ENCODE peak calls at places on chromosomes 3 and 15, in ten cellular contexts. One of them, this sample, is unnamed.

GRCh38 chr15:43942157-43942556 is 115.4 kb downstream of the WDR76 start:
- DNase-seq in EH: no peak
- DNase-seq in right cardiac atrium: no peak
- DNase-seq in stimulated activated CD4-positive, alpha-beta T cell treated with anti-CD3 and anti-CD28 coated beads, Interleukin-2, amount 100 ng/mL, for 48 hours: no peak
- DNase-seq in activated T-helper 1 cell treated with anti-CD3 and anti-CD28 coated beads, Interleukin-2, amount 50 U/mL, for 16 hours: no peak
- DNase-seq in AG08396: no peak
- DNase-seq in Panc1: no peak
- DNase-seq in head of caudate nucleus: no peak
- DNase-seq in KG1: no peak
- DNase-seq in AG20443: no peak
- DNase-seq in this sample: no peak

GRCh38 chr3:28295819-28296364 is 52.6 kb upstream of the ZCWPW2 start:
- DNase-seq in AG20443: no peak
- DNase-seq in AG08396: no peak
- DNase-seq in KG1: no peak
- DNase-seq in activated T-helper 1 cell treated with anti-CD3 and anti-CD28 coated beads, Interleukin-2, amount 50 U/mL, for 16 hours: no peak
- DNase-seq in EH: peak
- DNase-seq in stimulated activated CD4-positive, alpha-beta T cell treated with anti-CD3 and anti-CD28 coated beads, Interleukin-2, amount 100 ng/mL, for 48 hours: no peak
- DNase-seq in head of caudate nucleus: no peak
- DNase-seq in right cardiac atrium: no peak
- DNase-seq in Panc1: no peak
- DNase-seq in this sample: no peak

GRCh38 chr3:48459773-48460516 is 13.4 kb downstream of the ATRIP start:
- DNase-seq in KG1: no peak
- DNase-seq in head of caudate nucleus: no peak
- DNase-seq in stimulated activated CD4-positive, alpha-beta T cell treated with anti-CD3 and anti-CD28 coated beads, Interleukin-2, amount 100 ng/mL, for 48 hours: no peak
- DNase-seq in Panc1: no peak
- DNase-seq in AG20443: no peak
- DNase-seq in EH: no peak
- DNase-seq in right cardiac atrium: no peak
- DNase-seq in activated T-helper 1 cell treated with anti-CD3 and anti-CD28 coated beads, Interleukin-2, amount 50 U/mL, for 16 hours: no peak
- DNase-seq in AG08396: no peak
- DNase-seq in this sample: no peak

GRCh38 chr3:10648181-10648580 is 142.8 kb upstream of the ATP2B2 start:
- DNase-seq in KG1: no peak
- DNase-seq in right cardiac atrium: no peak
- DNase-seq in EH: no peak
- DNase-seq in head of caudate nucleus: no peak
- DNase-seq in activated T-helper 1 cell treated with anti-CD3 and anti-CD28 coated beads, Interleukin-2, amount 50 U/mL, for 16 hours: no peak
- DNase-seq in stimulated activated CD4-positive, alpha-beta T cell treated with anti-CD3 and anti-CD28 coated beads, Interleukin-2, amount 100 ng/mL, for 48 hours: no peak
- DNase-seq in AG08396: no peak
- DNase-seq in AG20443: no peak
- DNase-seq in Panc1: no peak
- DNase-seq in this sample: no peak

GRCh38 chr3:122246214-122246613 is 62.7 kb downstream of the CASR start:
- DNase-seq in KG1: no peak
- DNase-seq in EH: peak
- DNase-seq in head of caudate nucleus: no peak
- DNase-seq in AG20443: no peak
- DNase-seq in AG08396: no peak
- DNase-seq in right cardiac atrium: no peak
- DNase-seq in stimulated activated CD4-positive, alpha-beta T cell treated with anti-CD3 and anti-CD28 coated beads, Interleukin-2, amount 100 ng/mL, for 48 hours: no peak
- DNase-seq in Panc1: no peak
- DNase-seq in activated T-helper 1 cell treated with anti-CD3 and anti-CD28 coated beads, Interleukin-2, amount 50 U/mL, for 16 hours: no peak
- DNase-seq in this sample: no peak

GRCh38 chr3:19688767-19689166 is 245.2 kb downstream of the EFHB start:
- DNase-seq in AG08396: no peak
- DNase-seq in stimulated activated CD4-positive, alpha-beta T cell treated with anti-CD3 and anti-CD28 coated beads, Interleukin-2, amount 100 ng/mL, for 48 hours: no peak
- DNase-seq in right cardiac atrium: no peak
- DNase-seq in EH: no peak
- DNase-seq in KG1: no peak
- DNase-seq in activated T-helper 1 cell treated with anti-CD3 and anti-CD28 coated beads, Interleukin-2, amount 50 U/mL, for 16 hours: no peak
- DNase-seq in AG20443: no peak
- DNase-seq in head of caudate nucleus: no peak
- DNase-seq in Panc1: no peak
- DNase-seq in this sample: no peak

GRCh38 chr3:160448845-160449659 is 534 bp downstream of the TRIM59 start:
- DNase-seq in Panc1: peak
- DNase-seq in stimulated activated CD4-positive, alpha-beta T cell treated with anti-CD3 and anti-CD28 coated beads, Interleukin-2, amount 100 ng/mL, for 48 hours: no peak
- DNase-seq in KG1: no peak
- DNase-seq in EH: peak
- DNase-seq in activated T-helper 1 cell treated with anti-CD3 and anti-CD28 coated beads, Interleukin-2, amount 50 U/mL, for 16 hours: no peak
- DNase-seq in AG20443: no peak
- DNase-seq in AG08396: peak
- DNase-seq in right cardiac atrium: peak
- DNase-seq in head of caudate nucleus: peak
- DNase-seq in this sample: peak

GRCh38 chr15:98927990-98928389 is 79.6 kb downstream of the PGPEP1L start:
- DNase-seq in right cardiac atrium: no peak
- DNase-seq in Panc1: no peak
- DNase-seq in head of caudate nucleus: no peak
- DNase-seq in AG08396: no peak
- DNase-seq in AG20443: no peak
- DNase-seq in stimulated activated CD4-positive, alpha-beta T cell treated with anti-CD3 and anti-CD28 coated beads, Interleukin-2, amount 100 ng/mL, for 48 hours: no peak
- DNase-seq in KG1: no peak
- DNase-seq in EH: no peak
- DNase-seq in activated T-helper 1 cell treated with anti-CD3 and anti-CD28 coated beads, Interleukin-2, amount 50 U/mL, for 16 hours: no peak
- DNase-seq in this sample: no peak

GRCh38 chr3:156416846-156417581 is 137.9 kb downstream of the SSR3 start:
- DNase-seq in KG1: no peak
- DNase-seq in right cardiac atrium: no peak
- DNase-seq in stimulated activated CD4-positive, alpha-beta T cell treated with anti-CD3 and anti-CD28 coated beads, Interleukin-2, amount 100 ng/mL, for 48 hours: no peak
- DNase-seq in AG08396: no peak
- DNase-seq in Panc1: no peak
- DNase-seq in EH: no peak
- DNase-seq in head of caudate nucleus: no peak
- DNase-seq in AG20443: no peak
- DNase-seq in activated T-helper 1 cell treated with anti-CD3 and anti-CD28 coated beads, Interleukin-2, amount 50 U/mL, for 16 hours: no peak
- DNase-seq in this sample: no peak

GRCh38 chr15:57348081-57348480 is 28.2 kb upstream of the CGNL1 start:
- DNase-seq in activated T-helper 1 cell treated with anti-CD3 and anti-CD28 coated beads, Interleukin-2, amount 50 U/mL, for 16 hours: no peak
- DNase-seq in AG08396: no peak
- DNase-seq in head of caudate nucleus: no peak
- DNase-seq in right cardiac atrium: no peak
- DNase-seq in stimulated activated CD4-positive, alpha-beta T cell treated with anti-CD3 and anti-CD28 coated beads, Interleukin-2, amount 100 ng/mL, for 48 hours: no peak
- DNase-seq in Panc1: no peak
- DNase-seq in AG20443: no peak
- DNase-seq in KG1: no peak
- DNase-seq in EH: no peak
- DNase-seq in this sample: no peak

GRCh38 chr15:60324706-60325438 is 72.9 kb downstream of the ANXA2 start:
- DNase-seq in KG1: no peak
- DNase-seq in EH: no peak
- DNase-seq in right cardiac atrium: no peak
- DNase-seq in head of caudate nucleus: no peak
- DNase-seq in Panc1: no peak
- DNase-seq in AG20443: no peak
- DNase-seq in AG08396: no peak
- DNase-seq in activated T-helper 1 cell treated with anti-CD3 and anti-CD28 coated beads, Interleukin-2, amount 50 U/mL, for 16 hours: no peak
- DNase-seq in stimulated activated CD4-positive, alpha-beta T cell treated with anti-CD3 and anti-CD28 coated beads, Interleukin-2, amount 100 ng/mL, for 48 hours: no peak
- DNase-seq in this sample: no peak

GRCh38 chr3:156750191-156750873 is 75.8 kb upstream of the LEKR1 start:
- DNase-seq in stimulated activated CD4-positive, alpha-beta T cell treated with anti-CD3 and anti-CD28 coated beads, Interleukin-2, amount 100 ng/mL, for 48 hours: no peak
- DNase-seq in activated T-helper 1 cell treated with anti-CD3 and anti-CD28 coated beads, Interleukin-2, amount 50 U/mL, for 16 hours: no peak
- DNase-seq in right cardiac atrium: no peak
- DNase-seq in Panc1: no peak
- DNase-seq in AG08396: no peak
- DNase-seq in EH: peak
- DNase-seq in KG1: no peak
- DNase-seq in head of caudate nucleus: no peak
- DNase-seq in AG20443: peak
- DNase-seq in this sample: no peak

GRCh38 chr15:101329867-101330380 is 34.9 kb upstream of the SNRPA1 start:
- DNase-seq in EH: no peak
- DNase-seq in head of caudate nucleus: peak
- DNase-seq in Panc1: no peak
- DNase-seq in activated T-helper 1 cell treated with anti-CD3 and anti-CD28 coated beads, Interleukin-2, amount 50 U/mL, for 16 hours: no peak
- DNase-seq in right cardiac atrium: no peak
- DNase-seq in KG1: no peak
- DNase-seq in AG08396: no peak
- DNase-seq in stimulated activated CD4-positive, alpha-beta T cell treated with anti-CD3 and anti-CD28 coated beads, Interleukin-2, amount 100 ng/mL, for 48 hours: no peak
- DNase-seq in AG20443: no peak
- DNase-seq in this sample: no peak

GRCh38 chr3:25128735-25129134 is 299.3 kb upstream of the RARB start:
- DNase-seq in KG1: no peak
- DNase-seq in AG08396: no peak
- DNase-seq in AG20443: no peak
- DNase-seq in activated T-helper 1 cell treated with anti-CD3 and anti-CD28 coated beads, Interleukin-2, amount 50 U/mL, for 16 hours: no peak
- DNase-seq in head of caudate nucleus: no peak
- DNase-seq in EH: no peak
- DNase-seq in right cardiac atrium: no peak
- DNase-seq in Panc1: no peak
- DNase-seq in stimulated activated CD4-positive, alpha-beta T cell treated with anti-CD3 and anti-CD28 coated beads, Interleukin-2, amount 100 ng/mL, for 48 hours: no peak
- DNase-seq in this sample: no peak

GRCh38 chr3:160665784-160666526 is 11.0 kb upstream of the ARL14 start:
- DNase-seq in AG08396: peak
- DNase-seq in activated T-helper 1 cell treated with anti-CD3 and anti-CD28 coated beads, Interleukin-2, amount 50 U/mL, for 16 hours: no peak
- DNase-seq in Panc1: no peak
- DNase-seq in KG1: peak
- DNase-seq in stimulated activated CD4-positive, alpha-beta T cell treated with anti-CD3 and anti-CD28 coated beads, Interleukin-2, amount 100 ng/mL, for 48 hours: no peak
- DNase-seq in EH: peak
- DNase-seq in AG20443: peak
- DNase-seq in right cardiac atrium: no peak
- DNase-seq in head of caudate nucleus: no peak
- DNase-seq in this sample: no peak

GRCh38 chr3:61884794-61885193 is 323.4 kb downstream of the PTPRG start:
- DNase-seq in activated T-helper 1 cell treated with anti-CD3 and anti-CD28 coated beads, Interleukin-2, amount 50 U/mL, for 16 hours: no peak
- DNase-seq in Panc1: no peak
- DNase-seq in head of caudate nucleus: no peak
- DNase-seq in AG08396: no peak
- DNase-seq in AG20443: no peak
- DNase-seq in right cardiac atrium: no peak
- DNase-seq in KG1: no peak
- DNase-seq in stimulated activated CD4-positive, alpha-beta T cell treated with anti-CD3 and anti-CD28 coated beads, Interleukin-2, amount 100 ng/mL, for 48 hours: no peak
- DNase-seq in EH: no peak
- DNase-seq in this sample: no peak